ENCODE peak calls at places on chromosomes 4 and X, in five cellular contexts. One of them, this sample, is unnamed.

GRCh38 chr4:187149229-187149628 is 425.6 kb upstream of the FAT1 start:
- DNase-seq in AG09319: no peak
- DNase-seq in coronary artery: no peak
- DNase-seq in thyroid gland: no peak
- DNase-seq in cardiac fibroblast: no peak
- DNase-seq in this sample: no peak

GRCh38 chr4:26624042-26624441 is 40.2 kb downstream of the TBC1D19 start:
- DNase-seq in coronary artery: no peak
- DNase-seq in cardiac fibroblast: peak; percentile 48
- DNase-seq in AG09319: no peak
- DNase-seq in thyroid gland: no peak
- DNase-seq in this sample: no peak

GRCh38 chrX:153539171-153539978 is 21.9 kb downstream of the ATP2B3 start:
- DNase-seq in coronary artery: peak; percentile 79
- DNase-seq in AG09319: peak; percentile 4
- DNase-seq in cardiac fibroblast: peak; percentile 64
- DNase-seq in thyroid gland: peak; percentile 59
- DNase-seq in this sample: peak; percentile 73

GRCh38 chr4:57102050-57102564 is 8.1 kb downstream of the IGFBP7 start:
- DNase-seq in coronary artery: peak; percentile 79
- DNase-seq in cardiac fibroblast: peak; percentile 100
- DNase-seq in AG09319: no peak
- DNase-seq in thyroid gland: peak; percentile 41
- DNase-seq in this sample: no peak

GRCh38 chr4:110190249-110190648 is 8.2 kb downstream of the ELOVL6 start:
- DNase-seq in AG09319: no peak
- DNase-seq in cardiac fibroblast: peak; percentile 45
- DNase-seq in coronary artery: no peak
- DNase-seq in thyroid gland: no peak
- DNase-seq in this sample: no peak

GRCh38 chrX:106203315-106203714 is 35.2 kb downstream of the PWWP3B start:
- DNase-seq in coronary artery: no peak
- DNase-seq in AG09319: no peak
- DNase-seq in cardiac fibroblast: no peak
- DNase-seq in thyroid gland: no peak
- DNase-seq in this sample: no peak

GRCh38 chr4:53563824-53564223 is 27.5 kb downstream of the LNX1 start:
- DNase-seq in coronary artery: no peak
- DNase-seq in cardiac fibroblast: peak; percentile 78
- DNase-seq in thyroid gland: no peak
- DNase-seq in AG09319: no peak
- DNase-seq in this sample: peak; percentile 50

GRCh38 chr4:2650276-2650675 is 105.9 kb downstream of the TNIP2 start:
- DNase-seq in AG09319: no peak
- DNase-seq in thyroid gland: no peak
- DNase-seq in cardiac fibroblast: no peak
- DNase-seq in coronary artery: no peak
- DNase-seq in this sample: no peak

GRCh38 chrX:48917139-48917980 is 1.5 kb downstream of the PIM2 start:
- DNase-seq in AG09319: peak; percentile 65
- DNase-seq in cardiac fibroblast: peak; percentile 91
- DNase-seq in thyroid gland: peak; percentile 89
- DNase-seq in coronary artery: peak; percentile 93
- DNase-seq in this sample: peak; percentile 79

GRCh38 chr4:87839309-87839946 is 6.7 kb downstream of the MEPE start:
- DNase-seq in AG09319: no peak
- DNase-seq in thyroid gland: peak; percentile 28
- DNase-seq in cardiac fibroblast: peak; percentile 65
- DNase-seq in coronary artery: no peak
- DNase-seq in this sample: peak; percentile 42

GRCh38 chr4:1536579-1537409 is 130.6 kb upstream of the NKX1-1 start:
- DNase-seq in AG09319: no peak
- DNase-seq in coronary artery: no peak
- DNase-seq in cardiac fibroblast: no peak
- DNase-seq in thyroid gland: no peak
- DNase-seq in this sample: no peak

GRCh38 chr4:87270144-87270543 is 49.7 kb upstream of the KLHL8 start:
- DNase-seq in AG09319: no peak
- DNase-seq in coronary artery: no peak
- DNase-seq in cardiac fibroblast: peak; percentile 72
- DNase-seq in thyroid gland: no peak
- DNase-seq in this sample: peak; percentile 8

GRCh38 chrX:118772051-118772450 is 44.6 kb downstream of the IL13RA1 start:
- DNase-seq in thyroid gland: no peak
- DNase-seq in coronary artery: no peak
- DNase-seq in cardiac fibroblast: no peak
- DNase-seq in AG09319: no peak
- DNase-seq in this sample: no peak

GRCh38 chr4:181688416-181688815 is 554.8 kb upstream of the TENM3 start:
- DNase-seq in cardiac fibroblast: peak; percentile 27
- DNase-seq in coronary artery: no peak
- DNase-seq in AG09319: no peak
- DNase-seq in thyroid gland: no peak
- DNase-seq in this sample: no peak

GRCh38 chr4:162056947-162057346 is 106.9 kb downstream of the FSTL5 start:
- DNase-seq in cardiac fibroblast: no peak
- DNase-seq in coronary artery: no peak
- DNase-seq in AG09319: no peak
- DNase-seq in thyroid gland: no peak
- DNase-seq in this sample: no peak

GRCh38 chr4:80948161-80948560 is 82.3 kb upstream of the BMP3 start:
- DNase-seq in cardiac fibroblast: no peak
- DNase-seq in thyroid gland: no peak
- DNase-seq in AG09319: peak; percentile 43
- DNase-seq in coronary artery: no peak
- DNase-seq in this sample: no peak

GRCh38 chr4:86054676-86055075 is 305.2 kb downstream of the MAPK10 start:
- DNase-seq in cardiac fibroblast: no peak
- DNase-seq in coronary artery: no peak
- DNase-seq in thyroid gland: no peak
- DNase-seq in AG09319: no peak
- DNase-seq in this sample: no peak

GRCh38 chr4:76951333-76952033 is 1.9 kb downstream of the SEPTIN11 start:
- DNase-seq in coronary artery: no peak
- DNase-seq in cardiac fibroblast: peak; percentile 48
- DNase-seq in thyroid gland: no peak
- DNase-seq in AG09319: no peak
- DNase-seq in this sample: no peak

GRCh38 chr4:78585633-78586032 is 34.1 kb downstream of the ANXA3 start:
- DNase-seq in thyroid gland: no peak
- DNase-seq in AG09319: no peak
- DNase-seq in coronary artery: no peak
- DNase-seq in cardiac fibroblast: no peak
- DNase-seq in this sample: no peak

GRCh38 chr4:7862561-7863200 is 77.0 kb downstream of the AFAP1 start:
- DNase-seq in coronary artery: no peak
- DNase-seq in AG09319: no peak
- DNase-seq in thyroid gland: no peak
- DNase-seq in cardiac fibroblast: no peak
- DNase-seq in this sample: no peak

GRCh38 chr4:48944659-48945290 is 38.2 kb upstream of the OCIAD2 start:
- DNase-seq in AG09319: no peak
- DNase-seq in coronary artery: no peak
- DNase-seq in thyroid gland: no peak
- DNase-seq in cardiac fibroblast: no peak
- DNase-seq in this sample: peak; percentile 34
- TF ChIP-seq CTCF in AG09319: no peak
- TF ChIP-seq CTCF in coronary artery: no peak
- TF ChIP-seq CTCF in thyroid gland: no peak
- TF ChIP-seq CTCF in cardiac fibroblast: peak; percentile 51
- TF ChIP-seq CTCF in this sample: peak; percentile 29

GRCh38 chr4:74038161-74039064 is at the start of gene CXCL3:
- DNase-seq in AG09319: no peak
- DNase-seq in coronary artery: peak; percentile 79
- DNase-seq in cardiac fibroblast: peak; percentile 85
- DNase-seq in thyroid gland: peak; percentile 83
- DNase-seq in this sample: peak; percentile 44
- TF ChIP-seq CTCF in AG09319: no peak
- TF ChIP-seq CTCF in coronary artery: peak; percentile 45
- TF ChIP-seq CTCF in cardiac fibroblast: no peak
- TF ChIP-seq CTCF in thyroid gland: peak; percentile 10
- TF ChIP-seq CTCF in this sample: no peak

DNA sequence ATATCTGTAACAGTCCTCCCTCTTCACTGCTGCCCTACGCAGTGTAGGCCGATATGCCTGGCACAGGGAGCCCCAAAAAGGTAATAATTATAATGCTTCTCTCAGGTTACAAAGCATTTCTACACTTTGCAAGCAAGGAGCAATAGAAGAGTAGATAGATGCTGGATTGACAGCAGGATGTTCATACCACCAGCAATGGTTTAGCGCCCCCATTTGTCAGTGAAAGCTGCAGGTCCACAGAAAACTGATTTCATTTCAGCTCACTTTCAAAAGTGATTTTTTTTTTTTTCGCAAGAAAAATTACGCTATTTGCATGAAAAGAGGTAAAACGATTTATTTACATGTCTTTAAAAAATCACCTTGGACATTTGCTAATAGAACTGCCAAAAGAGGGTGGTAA is 34.5 kb downstream of the HPF1 start:
- DNase-seq in AG09319: no peak
- DNase-seq in coronary artery: no peak
- DNase-seq in thyroid gland: no peak
- DNase-seq in cardiac fibroblast: peak; percentile 14
- DNase-seq in this sample: no peak
- TF ChIP-seq CTCF in AG09319: peak; percentile 31
- TF ChIP-seq CTCF in coronary artery: no peak
- TF ChIP-seq CTCF in thyroid gland: no peak
- TF ChIP-seq CTCF in cardiac fibroblast: no peak
- TF ChIP-seq CTCF in this sample: no peak

GRCh38 chr4:144575181-144575580 is 70.8 kb upstream of the HHIP start:
- DNase-seq in cardiac fibroblast: peak; percentile 80
- DNase-seq in thyroid gland: no peak
- DNase-seq in AG09319: no peak
- DNase-seq in coronary artery: no peak
- DNase-seq in this sample: no peak
- TF ChIP-seq CTCF in cardiac fibroblast: peak; percentile 38
- TF ChIP-seq CTCF in thyroid gland: no peak
- TF ChIP-seq CTCF in AG09319: no peak
- TF ChIP-seq CTCF in coronary artery: no peak
- TF ChIP-seq CTCF in this sample: no peak

DNA sequence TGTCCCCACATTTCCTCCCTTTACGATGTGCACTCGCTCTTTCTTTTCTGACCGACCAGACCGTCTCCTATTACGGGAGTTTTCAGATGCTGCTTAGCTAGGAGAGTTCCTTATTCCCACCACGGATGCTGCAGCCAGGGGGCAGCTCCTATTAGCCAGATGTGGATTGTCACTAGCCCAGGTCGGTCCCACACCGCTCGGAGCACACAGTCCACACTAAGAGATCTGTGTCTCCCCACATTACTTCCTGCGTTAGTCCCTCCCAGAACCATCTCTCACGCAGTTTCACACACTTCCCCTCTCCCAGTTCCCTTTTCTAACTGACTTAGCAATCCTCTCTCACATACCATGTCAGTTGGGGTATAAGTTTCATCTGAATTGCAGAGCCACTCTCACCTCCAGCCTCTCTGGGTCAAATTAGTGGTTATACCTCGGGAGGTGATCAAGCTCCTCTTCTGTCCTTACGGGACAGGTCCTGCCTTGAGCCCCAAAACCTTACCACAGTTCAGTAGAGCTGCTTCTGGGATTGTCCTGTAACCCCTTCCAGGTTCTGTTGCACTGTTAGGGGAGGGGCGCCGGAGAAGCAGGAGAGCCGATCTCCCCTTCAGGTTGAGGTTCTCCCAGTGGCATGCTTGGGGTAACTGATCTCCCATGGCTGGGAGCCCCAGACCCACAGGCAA is 28.2 kb downstream of the SULT1E1 start:
- DNase-seq in AG09319: no peak
- DNase-seq in cardiac fibroblast: no peak
- DNase-seq in thyroid gland: no peak
- DNase-seq in coronary artery: no peak
- DNase-seq in this sample: peak; percentile 32
- TF ChIP-seq CTCF in AG09319: no peak
- TF ChIP-seq CTCF in cardiac fibroblast: no peak
- TF ChIP-seq CTCF in thyroid gland: no peak
- TF ChIP-seq CTCF in coronary artery: no peak
- TF ChIP-seq CTCF in this sample: no peak

GRCh38 chrX:115912372-115912897 is 258.1 kb upstream of the AGTR2 start:
- DNase-seq in AG09319: no peak
- DNase-seq in thyroid gland: no peak
- DNase-seq in cardiac fibroblast: no peak
- DNase-seq in coronary artery: no peak
- DNase-seq in this sample: peak; percentile 9
- TF ChIP-seq CTCF in AG09319: peak; percentile 30
- TF ChIP-seq CTCF in thyroid gland: no peak
- TF ChIP-seq CTCF in cardiac fibroblast: peak; percentile 9
- TF ChIP-seq CTCF in coronary artery: no peak
- TF ChIP-seq CTCF in this sample: no peak